ENCODE peak calls at places on chromosome 20, in six cellular contexts. Z is neural progenitor cell, O is OCI-LY7, Y is hepatocyte, A is GM23338, E is SK-N-SH. X is an unnamed sample. For H3K36me3, the result is how much of the 10 kb centered on the place peaks cover.

GRCh38 chr20:13464702-13465101 is 174.0 kb downstream of the TASP1 start:
- DNase-seq in Z (no peak), E (no peak), A (no peak), O (no peak), Y (no peak), X (no peak)

GRCh38 chr20:47956261-47956995 is 171.1 kb upstream of the SULF2 start:
- DNase-seq in E (no peak), Z (peak), Y (no peak), O (no peak), A (no peak), X (no peak)

GRCh38 chr20:38599410-38599882 is 2.2 kb upstream of the ARHGAP40 start:
- DNase-seq in A (no peak), E (peak), Y (peak), O (no peak), Z (no peak), X (peak)

GRCh38 chr20:58669287-58670006 is 18.4 kb downstream of the STX16 start:
- DNase-seq in Z (peak), E (no peak), Y (no peak), O (peak), A (peak), X (no peak)

GRCh38 chr20:25294459-25295385 is 46.8 kb downstream of the PYGB start:
- DNase-seq in Y (peak), A (peak), O (peak), E (peak), Z (peak), X (peak)

GRCh38 chr20:14947536-14947935 is 610.1 kb upstream of the FLRT3 start:
- DNase-seq in O (no peak), E (no peak), A (no peak), Z (no peak), Y (no peak), X (no peak)

GRCh38 chr20:12294684-12295083 is 377.0 kb downstream of the BTBD3 start:
- DNase-seq in Y (no peak), A (no peak), O (no peak), E (peak), Z (no peak), X (no peak)

GRCh38 chr20:41126719-41127118 is 10.6 kb upstream of the PLCG1 start:
- DNase-seq in E (no peak), Y (no peak), A (no peak), O (no peak), Z (no peak), X (no peak)

GRCh38 chr20:14792915-14793314 is 455.5 kb upstream of the FLRT3 start:
- DNase-seq in Y (no peak), Z (no peak), A (no peak), E (no peak), O (no peak), X (no peak)

GRCh38 chr20:3239026-3239866 is at the start of gene SLC4A11:
- DNase-seq in Y (peak), O (peak), E (peak), A (peak), Z (peak), X (peak)

GRCh38 chr20:59726196-59726595 is 121.9 kb downstream of the PHACTR3 start:
- DNase-seq in A (no peak), Z (no peak), O (no peak), Y (no peak), E (no peak), X (no peak)

GRCh38 chr20:44856847-44857448 is 28.6 kb upstream of the YWHAB start:
- DNase-seq in E (no peak), A (no peak), O (peak), Z (no peak), Y (no peak), X (peak)

GRCh38 chr20:31698803-31699718 is 23.6 kb downstream of the BCL2L1 start:
- DNase-seq in A (no peak), O (peak), Z (no peak), Y (peak), E (no peak), X (peak)

GRCh38 chr20:19026121-19026878 is 186.1 kb upstream of the SLC24A3 start:
- DNase-seq in Y (peak), E (no peak), O (no peak), Z (no peak), A (no peak), X (no peak)

GRCh38 chr20:53362736-53363135 is 230.9 kb downstream of the ZNF217 start:
- DNase-seq in Y (no peak), E (no peak), A (no peak), Z (no peak), O (no peak), X (no peak)

GRCh38 chr20:61295726-61296628 is 43.9 kb downstream of the CDH4 start:
- DNase-seq in O (no peak), Z (no peak), A (no peak), E (peak), Y (no peak), X (no peak)

GRCh38 chr20:44678247-44678646 is 26.7 kb upstream of the ADA start:
- DNase-seq in A (no peak), O (no peak), E (no peak), Y (no peak), Z (no peak), X (no peak)

GRCh38 chr20:38764563-38765355 is 16.5 kb downstream of the ACTR5 start:
- DNase-seq in O (no peak), Y (peak), Z (no peak), E (no peak), A (no peak), X (peak)

GRCh38 chr20:44644384-44645131 is 6.9 kb downstream of the ADA start:
- DNase-seq in Y (no peak), E (no peak), O (peak), Z (no peak), A (no peak), X (no peak)

GRCh38 chr20:7926767-7927166 is 13.5 kb downstream of the HAO1 start:
- DNase-seq in A (peak), Y (peak), O (peak), E (peak), Z (peak), X (peak)

GRCh38 chr20:37343212-37343993 is 2.5 kb upstream of the SRC start:
- DNase-seq in Z (no peak), Y (no peak), E (no peak), O (no peak), A (no peak), X (peak)

GRCh38 chr20:23399568-23400241 is 21.6 kb downstream of the NAPB start:
- DNase-seq in E (no peak), O (no peak), A (no peak), Z (no peak), Y (no peak), X (peak)

GRCh38 chr20:53786071-53786444 is 192.4 kb upstream of the ZNF217 start:
- DNase-seq in O (no peak), Y (no peak), A (no peak), E (no peak), Z (no peak), X (peak)

GRCh38 chr20:57666106-57666833 is 43.5 kb downstream of the PMEPA1 start:
- DNase-seq in Z (no peak), O (no peak), Y (no peak), A (no peak), E (no peak), X (no peak)

GRCh38 chr20:47907031-47907670 is 121.9 kb upstream of the SULF2 start:
- DNase-seq in E (no peak), O (no peak), Y (no peak), A (peak), Z (peak), X (no peak)

GRCh38 chr20:6558361-6558760 is 209.1 kb upstream of the BMP2 start:
- DNase-seq in O (no peak), Y (no peak), A (peak), Z (peak), E (no peak), X (peak)

GRCh38 chr20:18613553-18613952 is 25.7 kb downstream of the DTD1 start:
- DNase-seq in O (no peak), A (no peak), E (no peak), Y (no peak), Z (no peak), X (peak)

GRCh38 chr20:46132705-46133120 is 14.6 kb downstream of the CD40 start:
- DNase-seq in Z (peak), A (peak), Y (peak), E (peak), O (peak), X (peak)

GRCh38 chr20:51176846-51177245 is 153.9 kb upstream of the KCNG1 start:
- DNase-seq in E (no peak), A (no peak), Z (no peak), O (no peak), Y (no peak), X (no peak)

GRCh38 chr20:59645316-59645715 is 41.0 kb downstream of the PHACTR3 start:
- DNase-seq in E (no peak), O (no peak), Y (no peak), Z (no peak), A (no peak), X (no peak)

GRCh38 chr20:53911301-53911700 is 159.1 kb downstream of the BCAS1 start:
- DNase-seq in Y (no peak), A (no peak), O (no peak), E (no peak), Z (no peak), X (no peak)

GRCh38 chr20:44733341-44734069 is 12.2 kb upstream of the KCNK15 start:
- DNase-seq in Z (peak), O (peak), A (peak), E (peak), Y (peak), X (peak)

GRCh38 chr20:57794600-57795346 is 85.0 kb upstream of the PMEPA1 start:
- DNase-seq in Z (no peak), A (no peak), E (no peak), Y (no peak), O (no peak), X (peak)

GRCh38 chr20:43404880-43405279 is 52.8 kb upstream of the SRSF6 start:
- DNase-seq in A (peak), E (no peak), Z (peak), O (peak), Y (no peak), X (peak)
- TF ChIP-seq EZH2phosphoT487 in A (no peak), E (no peak), Z (no peak), O (no peak), Y (no peak), X (no peak)

GRCh38 chr20:62706857-62707256 is 1.8 kb upstream of the NTSR1 start:
- DNase-seq in E (no peak), O (no peak), Z (no peak), A (no peak), Y (no peak), X (no peak)

GRCh38 chr20:62709537-62709905 is 885 bp downstream of the NTSR1 start:
- DNase-seq in Z (no peak), A (no peak), O (no peak), E (no peak), Y (no peak), X (no peak)

GRCh38 chr20:62707281-62707941 is 1.2 kb upstream of the NTSR1 start:
- DNase-seq in Z (peak), O (no peak), A (no peak), E (no peak), Y (no peak), X (peak)

GRCh38 chr20:62708591-62709536 is at the start of gene NTSR1:
- DNase-seq in A (peak), Y (no peak), Z (peak), E (no peak), O (no peak), X (no peak)

DNA sequence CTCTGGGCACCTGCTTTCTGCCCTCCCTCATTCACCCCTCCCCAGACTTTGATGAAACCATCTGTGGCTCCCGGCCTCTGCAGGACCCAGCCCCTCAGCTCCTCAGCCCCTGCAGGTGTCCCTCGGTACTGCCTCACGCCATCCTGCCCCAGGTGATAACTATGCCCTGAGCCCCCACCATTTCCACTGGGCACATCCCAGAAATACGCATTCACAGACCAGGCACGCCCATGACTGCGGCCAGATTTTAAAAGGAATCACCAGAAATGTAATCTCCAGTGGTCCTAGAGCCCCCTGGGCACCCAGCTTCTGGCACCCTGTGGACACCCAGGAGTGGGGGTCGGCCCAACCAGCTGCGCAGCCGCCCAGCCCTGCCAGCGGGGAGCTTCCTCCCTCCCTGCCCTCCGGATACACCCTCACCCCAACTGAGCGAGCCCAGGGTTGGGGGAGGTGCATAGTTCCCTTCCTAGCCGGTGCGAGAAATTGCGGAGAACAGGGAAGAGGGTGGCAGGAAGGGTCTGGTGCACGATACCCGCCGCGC is 585 bp upstream of the NTSR1 start:
- DNase-seq in O (peak), A (peak), Z (peak), E (peak), Y (no peak), X (peak)
- H3K4me3 ChIP-seq in O (no peak), A (peak), Z (peak), E (peak), Y (no peak), X (peak)

GRCh38 chr20:62326959-62327725 is 24.3 kb downstream of the ADRM1 start:
- DNase-seq in O (no peak), E (no peak), Y (no peak), A (no peak), Z (no peak), X (no peak)

GRCh38 chr20:62330576-62331317 is 27.9 kb downstream of the ADRM1 start:
- DNase-seq in E (no peak), A (no peak), O (no peak), Z (no peak), Y (no peak), X (no peak)

GRCh38 chr20:62327726-62328495 is 25.1 kb downstream of the ADRM1 start:
- DNase-seq in A (no peak), Y (no peak), Z (no peak), E (no peak), O (no peak), X (no peak)

GRCh38 chr20:62329389-62330377 is 26.9 kb downstream of the ADRM1 start:
- DNase-seq in O (no peak), E (no peak), Y (no peak), A (no peak), Z (no peak), X (no peak)

GRCh38 chr20:62328684-62329388 is 26.0 kb downstream of the ADRM1 start:
- DNase-seq in A (no peak), O (no peak), Y (no peak), E (no peak), Z (no peak), X (no peak)
- H3K36me3 ChIP-seq in A (under half), O (half or more), Y (under half), E (half or more), Z (under half), X (half or more)

GRCh38 chr20:20322912-20323311 is 45.0 kb upstream of the INSM1 start:
- DNase-seq in O (no peak), E (no peak), Y (no peak), Z (no peak), A (no peak), X (no peak)
- TF ChIP-seq EZH2phosphoT487 in O (no peak), E (no peak), Y (no peak), Z (no peak), A (no peak), X (no peak)

GRCh38 chr20:63495771-63496403 is 3.0 kb downstream of the EEF1A2 start:
- DNase-seq in O (peak), Y (peak), A (peak), E (peak), Z (peak), X (peak)
- H3K4me3 ChIP-seq in O (no peak), Y (no peak), A (peak), E (peak), Z (no peak), X (no peak)

DNA sequence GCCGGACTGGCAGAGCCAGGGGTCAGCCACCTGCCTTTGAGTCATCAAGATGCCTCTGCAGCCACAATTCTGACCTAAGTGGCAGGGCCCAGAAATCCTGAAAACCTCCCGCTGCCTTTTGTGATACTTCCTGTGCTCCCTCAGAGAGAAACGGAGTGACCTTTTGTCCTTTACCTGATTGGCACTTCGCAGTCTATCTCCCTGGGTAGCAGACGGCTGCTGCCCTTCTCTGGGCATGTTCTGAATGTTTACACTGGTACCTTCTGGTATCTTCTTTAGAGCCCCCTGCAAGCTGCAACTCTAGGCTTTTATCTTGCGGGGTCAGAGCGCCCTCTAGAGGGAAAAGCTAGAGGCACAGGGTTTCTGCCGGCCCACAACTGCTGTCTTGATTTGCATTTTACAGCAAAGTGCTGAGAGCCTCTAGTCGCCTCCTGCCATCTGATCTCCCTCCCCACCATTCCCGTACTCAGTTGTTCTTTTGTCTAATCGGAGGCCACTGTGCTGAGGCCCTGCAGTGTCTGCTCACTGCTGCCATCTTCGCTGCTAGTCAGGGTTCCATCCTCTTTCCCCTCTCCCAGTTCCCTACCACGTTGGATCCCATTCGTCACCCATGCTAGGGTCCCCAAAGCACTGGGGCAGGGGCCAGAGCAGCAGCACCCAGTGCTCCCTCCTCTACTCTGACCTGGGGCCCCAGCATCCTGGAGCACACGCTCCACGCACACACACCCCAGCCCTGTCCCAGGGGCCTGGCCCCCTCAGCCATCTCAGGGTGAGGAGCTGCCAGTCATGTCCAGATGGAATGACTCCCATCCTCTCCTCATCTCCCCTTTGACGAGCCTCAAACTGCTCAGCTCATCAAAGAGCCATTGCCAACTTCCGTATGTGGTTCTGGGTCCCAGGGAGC is 26.7 kb downstream of the SPATA2 start:
- DNase-seq in A (peak), E (peak), Y (peak), O (peak), Z (peak), X (peak)
- H3K36me3 ChIP-seq in A (under half), E (under half), Y (under half), O (under half), Z (under half), X (under half)

GRCh38 chr20:62479218-62479617 is 3.4 kb upstream of the GATA5 start:
- DNase-seq in A (no peak), O (no peak), Z (no peak), E (no peak), Y (no peak), X (no peak)
- TF ChIP-seq EZH2phosphoT487 in A (no peak), O (no peak), Z (no peak), E (no peak), Y (no peak), X (no peak)

GRCh38 chr20:63848003-63848911 is 13.0 kb upstream of the ABHD16B start:
- DNase-seq in Z (no peak), E (no peak), Y (no peak), A (no peak), O (no peak), X (no peak)

GRCh38 chr20:63847374-63848002 is 13.8 kb upstream of the ABHD16B start:
- DNase-seq in Y (no peak), Z (peak), A (peak), E (no peak), O (no peak), X (no peak)

GRCh38 chr20:63844384-63845025 is 13.4 kb upstream of the ZBTB46 start:
- DNase-seq in Y (no peak), Z (no peak), O (no peak), A (no peak), E (no peak), X (no peak)

GRCh38 chr20:63846128-63846771 is 15.0 kb upstream of the ABHD16B start:
- DNase-seq in Y (peak), Z (peak), A (peak), E (peak), O (no peak), X (peak)

GRCh38 chr20:63846938-63847373 is 14.3 kb upstream of the ABHD16B start:
- DNase-seq in Z (no peak), O (no peak), Y (no peak), A (no peak), E (no peak), X (no peak)
- H3K4me3 ChIP-seq in Z (no peak), O (no peak), Y (no peak), A (peak), E (no peak), X (no peak)

DNA sequence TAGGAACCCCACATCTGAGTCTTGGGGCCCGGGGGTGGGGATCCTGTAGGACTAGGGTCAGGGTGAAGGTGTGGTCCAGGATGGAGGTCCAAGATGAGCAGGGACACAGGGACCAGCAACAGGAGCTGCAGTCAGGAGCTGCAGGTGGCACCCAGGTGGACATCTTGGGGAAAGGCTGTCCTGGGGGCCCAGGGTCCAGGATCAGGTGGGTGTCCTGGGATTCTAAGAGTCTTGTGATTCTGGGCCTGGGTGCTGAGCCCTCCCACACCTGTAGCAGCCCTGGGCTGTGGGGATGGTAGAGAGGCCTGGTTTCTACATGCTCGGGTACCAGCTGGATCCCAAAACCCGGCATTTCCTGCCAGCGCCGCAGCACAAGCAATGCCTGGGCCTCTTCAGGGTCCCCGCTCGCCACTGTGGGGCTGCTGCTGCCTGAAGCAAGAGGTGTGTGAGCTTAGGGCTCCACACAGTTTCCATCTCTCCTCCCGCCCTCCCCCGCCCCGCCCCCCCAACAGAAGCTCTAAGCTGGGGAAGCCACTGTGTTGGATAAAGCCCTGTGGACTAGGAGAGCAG is 20.7 kb downstream of the ERGIC3 start:
- DNase-seq in E (no peak), A (no peak), O (no peak), Z (no peak), Y (no peak), X (no peak)
- H3K36me3 ChIP-seq in E (under half), A (under half), O (under half), Z (under half), Y (under half), X (under half)